ENCODE peak calls at places on chromosomes 3 and 15, in four cellular contexts. L, J, N and Y are unnamed samples. For H3K4me1, the result is how much of the 10 kb centered on the place peaks cover.

GRCh38 chr3:108488631-108489030 is 21.8 kb downstream of the MYH15 start:
- DNase-seq in L (no peak), J (no peak), N (peak), Y (no peak)

GRCh38 chr3:110495201-110495927 is 576.3 kb upstream of the NECTIN3 start:
- DNase-seq in L (no peak), J (peak), N (no peak), Y (peak)

GRCh38 chr3:51681453-51681852 is 10.4 kb downstream of the TEX264 start:
- DNase-seq in L (no peak), J (no peak), N (peak), Y (no peak)

GRCh38 chr3:122936335-122936734 is 91.2 kb downstream of the SEMA5B start:
- DNase-seq in L (no peak), J (no peak), N (no peak), Y (no peak)

GRCh38 chr3:158508481-158508880 is 62.5 kb upstream of the MLF1 start:
- DNase-seq in L (no peak), J (no peak), N (peak), Y (no peak)

GRCh38 chr3:60752800-60753199 is 498.5 kb downstream of the FHIT start:
- DNase-seq in L (no peak), J (no peak), N (peak), Y (no peak)

GRCh38 chr3:43296565-43296964 is 10.2 kb downstream of the SNRK start:
- DNase-seq in L (no peak), J (no peak), N (peak), Y (no peak)

GRCh38 chr3:188180114-188180513 is 26.2 kb downstream of the LPP start:
- DNase-seq in L (no peak), J (no peak), N (no peak), Y (no peak)

GRCh38 chr3:188241883-188242282 is 87.9 kb downstream of the LPP start:
- DNase-seq in L (no peak), J (no peak), N (no peak), Y (no peak)

GRCh38 chr3:39263576-39263975 is 16.3 kb downstream of the CX3CR1 start:
- DNase-seq in L (no peak), J (no peak), N (no peak), Y (no peak)

GRCh38 chr15:64152507-64153387 is 1.2 kb downstream of the SNX22 start:
- DNase-seq in L (no peak), J (peak), N (no peak), Y (peak)

GRCh38 chr15:66124626-66125025 is 128.9 kb downstream of the MEGF11 start:
- DNase-seq in L (no peak), J (no peak), N (no peak), Y (no peak)

GRCh38 chr15:99453646-99454045 is 112.1 kb upstream of the MEF2A start:
- DNase-seq in L (no peak), J (no peak), N (no peak), Y (no peak)

GRCh38 chr3:168100777-168101492 is 5.2 kb upstream of the GOLIM4 start:
- DNase-seq in L (no peak), J (no peak), N (peak), Y (no peak)

GRCh38 chr3:116378077-116378476 is 67.2 kb downstream of the LSAMP start:
- DNase-seq in L (no peak), J (no peak), N (no peak), Y (no peak)

GRCh38 chr3:113685956-113686721 is 10.3 kb downstream of the USF3 start:
- DNase-seq in L (no peak), J (peak), N (peak), Y (no peak)
- H3K4ac ChIP-seq in L (no peak), J (no peak), N (peak), Y (no peak)

GRCh38 chr3:42116466-42116865 is 25.3 kb downstream of the TRAK1 start:
- DNase-seq in L (no peak), J (no peak), N (peak), Y (no peak)

GRCh38 chr3:42117175-42118008 is 26.2 kb downstream of the TRAK1 start:
- DNase-seq in L (no peak), J (peak), N (peak), Y (peak)

GRCh38 chr3:42114130-42114529 is 23.0 kb downstream of the TRAK1 start:
- DNase-seq in L (no peak), J (no peak), N (no peak), Y (no peak)

GRCh38 chr3:42115946-42116345 is 24.8 kb downstream of the TRAK1 start:
- DNase-seq in L (no peak), J (no peak), N (no peak), Y (no peak)

GRCh38 chr3:42115223-42115622 is 24.1 kb downstream of the TRAK1 start:
- DNase-seq in L (no peak), J (peak), N (no peak), Y (no peak)
- H3K4me1 ChIP-seq in L (under half), J (under half), N (under half), Y (under half)

GRCh38 chr3:120742198-120743080 is at the start of the genes GTF2E1 and RABL3:
- DNase-seq in L (peak), J (peak), N (peak), Y (peak)
- H3K4ac ChIP-seq in L (no peak), J (no peak), N (peak), Y (no peak)

DNA sequence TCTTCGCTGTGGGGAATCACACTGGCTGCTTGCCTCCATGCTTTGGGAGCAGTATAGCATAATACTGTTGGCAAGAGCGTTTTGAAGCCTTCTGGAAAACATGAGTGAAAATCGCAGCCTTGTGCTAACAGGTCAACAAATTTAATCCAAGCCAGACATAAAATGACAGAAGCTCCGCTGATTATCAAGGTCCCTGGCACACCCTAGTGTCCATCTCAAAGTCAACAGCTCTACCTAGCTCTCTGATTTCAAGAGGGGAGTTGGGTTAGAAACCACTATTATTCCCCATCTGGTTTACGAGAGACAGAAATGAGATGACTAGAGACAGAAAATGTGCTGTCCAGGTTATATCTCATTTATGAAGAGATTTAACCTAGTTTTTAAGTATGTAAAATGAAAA is 73.6 kb upstream of the MDFIC2 start:
- DNase-seq in L (no peak), J (peak), N (no peak), Y (no peak)
- H3K4me1 ChIP-seq in L (under half), J (under half), N (under half), Y (under half)

GRCh38 chr3:179324270-179324754 is 1.5 kb downstream of the ZNF639 start:
- DNase-seq in L (no peak), J (peak), N (peak), Y (no peak)
- H3K4ac ChIP-seq in L (no peak), J (no peak), N (peak), Y (no peak)